ENCODE peak calls at places on chromosomes 11 and 22, in six cellular contexts. One of them, this sample, is unnamed.

GRCh38 chr22:36252754-36253522 is at the start of gene APOL1:
- DNase-seq in GM12878: peak; percentile 62
- DNase-seq in K562: peak; percentile 57
- DNase-seq in H1: no peak
- DNase-seq in HepG2: peak; percentile 63
- DNase-seq in GM12891: peak; percentile 34
- DNase-seq in this sample: no peak

GRCh38 chr11:74282863-74283484 is 28.5 kb downstream of the P4HA3 start:
- DNase-seq in GM12878: no peak
- DNase-seq in K562: no peak
- DNase-seq in H1: no peak
- DNase-seq in HepG2: no peak
- DNase-seq in GM12891: no peak
- DNase-seq in this sample: no peak

GRCh38 chr11:17803751-17804334 is 69.3 kb downstream of the KCNC1 start:
- DNase-seq in GM12878: no peak
- DNase-seq in K562: no peak
- DNase-seq in H1: no peak
- DNase-seq in HepG2: no peak
- DNase-seq in GM12891: no peak
- DNase-seq in this sample: no peak

GRCh38 chr22:40345801-40346177 is 511 bp upstream of the ADSL start:
- DNase-seq in GM12878: no peak
- DNase-seq in K562: peak; percentile 44
- DNase-seq in H1: no peak
- DNase-seq in HepG2: peak; percentile 10
- DNase-seq in GM12891: no peak
- DNase-seq in this sample: peak; percentile 28

GRCh38 chr22:24391836-24392217 is 35.6 kb upstream of the ADORA2A start:
- DNase-seq in GM12878: no peak
- DNase-seq in K562: no peak
- DNase-seq in H1: no peak
- DNase-seq in HepG2: no peak
- DNase-seq in GM12891: no peak
- DNase-seq in this sample: no peak

GRCh38 chr11:111960916-111961315 is 23.8 kb downstream of the DIXDC1 start:
- DNase-seq in GM12878: no peak
- DNase-seq in K562: no peak
- DNase-seq in H1: no peak
- DNase-seq in HepG2: no peak
- DNase-seq in GM12891: no peak
- DNase-seq in this sample: no peak

GRCh38 chr11:132357811-132358572 is 987.6 kb downstream of the NTM start:
- DNase-seq in GM12878: peak; percentile 91
- DNase-seq in K562: no peak
- DNase-seq in H1: no peak
- DNase-seq in HepG2: no peak
- DNase-seq in GM12891: peak; percentile 40
- DNase-seq in this sample: peak; percentile 47

GRCh38 chr11:674406-674805 is 20.6 kb downstream of the DEAF1 start:
- DNase-seq in GM12878: no peak
- DNase-seq in K562: no peak
- DNase-seq in H1: no peak
- DNase-seq in HepG2: no peak
- DNase-seq in GM12891: no peak
- DNase-seq in this sample: no peak

GRCh38 chr11:79538775-79539174 is 97.9 kb upstream of the TENM4 start:
- DNase-seq in GM12878: no peak
- DNase-seq in K562: no peak
- DNase-seq in H1: no peak
- DNase-seq in HepG2: no peak
- DNase-seq in GM12891: no peak
- DNase-seq in this sample: no peak

GRCh38 chr11:85749287-85749834 is 61.6 kb downstream of the SYTL2 start:
- DNase-seq in GM12878: no peak
- DNase-seq in K562: no peak
- DNase-seq in H1: no peak
- DNase-seq in HepG2: no peak
- DNase-seq in GM12891: no peak
- DNase-seq in this sample: no peak

GRCh38 chr22:22178992-22179391 is 65.6 kb upstream of the VPREB1 start:
- DNase-seq in GM12878: no peak
- DNase-seq in K562: no peak
- DNase-seq in H1: no peak
- DNase-seq in HepG2: no peak
- DNase-seq in GM12891: no peak
- DNase-seq in this sample: no peak

GRCh38 chr11:94740975-94741707 is 27.0 kb upstream of the AMOTL1 start:
- DNase-seq in GM12878: no peak
- DNase-seq in K562: peak; percentile 62
- DNase-seq in H1: no peak
- DNase-seq in HepG2: peak; percentile 41
- DNase-seq in GM12891: peak; percentile 19
- DNase-seq in this sample: no peak

GRCh38 chr11:130721736-130722135 is 194.5 kb downstream of the SNX19 start:
- DNase-seq in GM12878: no peak
- DNase-seq in K562: no peak
- DNase-seq in H1: no peak
- DNase-seq in HepG2: no peak
- DNase-seq in GM12891: no peak
- DNase-seq in this sample: no peak

GRCh38 chr22:29313126-29314071 is 2.1 kb downstream of the RASL10A start:
- DNase-seq in GM12878: no peak
- DNase-seq in K562: no peak
- DNase-seq in H1: peak; percentile 81
- DNase-seq in HepG2: no peak
- DNase-seq in GM12891: peak; percentile 53
- DNase-seq in this sample: peak; percentile 23

GRCh38 chr22:38416621-38417251 is 38.3 kb downstream of the KCNJ4 start:
- DNase-seq in GM12878: no peak
- DNase-seq in K562: no peak
- DNase-seq in H1: no peak
- DNase-seq in HepG2: no peak
- DNase-seq in GM12891: no peak
- DNase-seq in this sample: no peak

GRCh38 chr11:33713162-33713913 is 12.7 kb upstream of the C11orf91 start:
- DNase-seq in GM12878: no peak
- DNase-seq in K562: no peak
- DNase-seq in H1: no peak
- DNase-seq in HepG2: no peak
- DNase-seq in GM12891: no peak
- DNase-seq in this sample: no peak

GRCh38 chr22:27518583-27519437 is 282.7 kb downstream of the MN1 start:
- DNase-seq in GM12878: no peak
- DNase-seq in K562: no peak
- DNase-seq in H1: no peak
- DNase-seq in HepG2: no peak
- DNase-seq in GM12891: no peak
- DNase-seq in this sample: no peak

GRCh38 chr11:66729447-66729846 is 431 bp upstream of the SPTBN2 start:
- DNase-seq in GM12878: no peak
- DNase-seq in K562: no peak
- DNase-seq in H1: no peak
- DNase-seq in HepG2: no peak
- DNase-seq in GM12891: no peak
- DNase-seq in this sample: no peak

GRCh38 chr11:116267146-116267545 is 505.6 kb downstream of the BUD13 start:
- DNase-seq in GM12878: no peak
- DNase-seq in K562: no peak
- DNase-seq in H1: no peak
- DNase-seq in HepG2: no peak
- DNase-seq in GM12891: no peak
- DNase-seq in this sample: no peak

GRCh38 chr11:116261616-116262015 is 511.2 kb downstream of the BUD13 start:
- DNase-seq in GM12878: no peak
- DNase-seq in K562: no peak
- DNase-seq in H1: no peak
- DNase-seq in HepG2: no peak
- DNase-seq in GM12891: no peak
- DNase-seq in this sample: no peak

GRCh38 chr11:116263020-116263419 is 509.8 kb downstream of the BUD13 start:
- DNase-seq in GM12878: no peak
- DNase-seq in K562: no peak
- DNase-seq in H1: no peak
- DNase-seq in HepG2: no peak
- DNase-seq in GM12891: no peak
- DNase-seq in this sample: no peak

GRCh38 chr11:116262370-116262769 is 510.4 kb downstream of the BUD13 start:
- DNase-seq in GM12878: no peak
- DNase-seq in K562: no peak
- DNase-seq in H1: no peak
- DNase-seq in HepG2: no peak
- DNase-seq in GM12891: no peak
- DNase-seq in this sample: no peak

GRCh38 chr11:116263770-116264169 is 509.0 kb downstream of the BUD13 start:
- DNase-seq in GM12878: no peak
- DNase-seq in K562: no peak
- DNase-seq in H1: no peak
- DNase-seq in HepG2: no peak
- DNase-seq in GM12891: no peak
- DNase-seq in this sample: no peak
- TF ChIP-seq TAF1 in GM12878: no peak
- TF ChIP-seq TAF1 in K562: no peak
- TF ChIP-seq TAF1 in H1: no peak
- TF ChIP-seq TAF1 in HepG2: no peak
- TF ChIP-seq TAF1 in GM12891: no peak
- TF ChIP-seq TAF1 in this sample: no peak

DNA sequence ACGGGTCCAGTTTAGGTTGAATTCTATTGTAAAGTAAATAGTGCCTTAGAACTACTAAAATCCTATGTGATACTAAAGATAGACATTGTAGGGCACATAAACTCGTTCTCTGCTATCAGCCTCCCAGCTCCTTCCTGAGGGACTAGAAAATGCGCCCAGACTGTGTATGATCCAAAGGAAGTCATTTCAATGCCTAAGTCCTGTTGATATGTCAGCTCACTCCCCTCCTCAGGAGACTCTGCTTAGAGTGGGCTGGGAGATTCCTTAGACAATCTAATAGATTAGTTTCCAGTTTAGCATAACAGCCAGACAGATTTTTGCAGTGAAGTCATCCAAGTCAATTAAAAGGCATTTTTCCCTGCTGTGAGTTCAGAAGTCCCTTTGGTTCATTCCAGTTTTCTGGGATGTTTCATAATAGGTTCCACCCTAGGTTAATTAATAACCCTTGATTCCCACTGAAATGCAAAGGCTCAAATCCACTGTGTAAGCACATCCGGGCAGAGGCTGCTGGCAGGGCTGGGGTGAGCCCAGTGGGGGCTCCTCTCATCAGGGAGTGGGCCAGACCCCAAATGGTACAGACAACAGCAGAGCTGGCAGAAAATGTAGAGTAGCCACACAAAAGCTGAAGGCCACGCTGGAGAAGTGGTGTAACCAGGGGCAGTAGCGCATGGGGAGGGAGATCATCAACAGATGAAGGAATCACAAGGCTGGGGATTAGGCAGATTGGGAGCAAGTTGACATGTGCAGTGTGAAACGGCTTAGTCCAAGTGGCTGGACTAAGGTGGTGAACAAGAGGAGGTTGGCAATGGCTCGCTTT is 90.7 kb downstream of the SYN3 start:
- DNase-seq in GM12878: no peak
- DNase-seq in K562: no peak
- DNase-seq in H1: no peak
- DNase-seq in HepG2: peak; percentile 93
- DNase-seq in GM12891: no peak
- DNase-seq in this sample: no peak
- TF ChIP-seq POLR2A in GM12878: no peak
- TF ChIP-seq POLR2A in K562: no peak
- TF ChIP-seq POLR2A in H1: no peak
- TF ChIP-seq POLR2A in HepG2: peak; percentile 32
- TF ChIP-seq POLR2A in GM12891: no peak
- TF ChIP-seq POLR2A in this sample: no peak

GRCh38 chr11:14261094-14261493 is 97.9 kb downstream of the RRAS2 start:
- DNase-seq in GM12878: no peak
- DNase-seq in K562: no peak
- DNase-seq in H1: no peak
- DNase-seq in HepG2: no peak
- DNase-seq in GM12891: no peak
- DNase-seq in this sample: no peak
- TF ChIP-seq POLR2AphosphoS5 in GM12878: no peak
- TF ChIP-seq POLR2AphosphoS5 in K562: no peak
- TF ChIP-seq POLR2AphosphoS5 in H1: no peak
- TF ChIP-seq POLR2AphosphoS5 in HepG2: no peak
- TF ChIP-seq POLR2AphosphoS5 in GM12891: no peak
- TF ChIP-seq POLR2AphosphoS5 in this sample: no peak

DNA sequence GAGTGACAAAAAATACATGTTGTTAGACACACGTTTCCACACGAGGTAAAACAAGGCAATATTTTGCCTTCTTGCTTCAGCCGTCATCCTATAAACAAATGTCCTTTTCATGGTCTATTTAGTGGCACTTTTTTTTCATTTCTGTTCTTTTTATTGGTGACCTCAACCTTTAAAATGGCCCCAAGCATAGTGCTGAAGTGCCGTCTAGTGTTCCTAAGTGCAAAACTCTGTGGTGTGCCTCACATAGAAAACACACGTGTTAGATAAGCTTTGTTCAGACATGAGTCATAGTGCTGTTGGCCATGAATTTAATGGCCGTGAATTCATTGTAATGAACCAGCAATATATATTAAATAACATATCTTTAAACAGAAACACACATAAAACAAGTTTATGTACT is 15.6 kb downstream of the OVCH2 start:
- DNase-seq in GM12878: no peak
- DNase-seq in K562: no peak
- DNase-seq in H1: no peak
- DNase-seq in HepG2: no peak
- DNase-seq in GM12891: no peak
- DNase-seq in this sample: no peak
- TF ChIP-seq TAF1 in GM12878: no peak
- TF ChIP-seq TAF1 in K562: no peak
- TF ChIP-seq TAF1 in H1: no peak
- TF ChIP-seq TAF1 in HepG2: no peak
- TF ChIP-seq TAF1 in GM12891: no peak
- TF ChIP-seq TAF1 in this sample: no peak

GRCh38 chr11:68014966-68015447 is 4.9 kb downstream of the ALDH3B1 start:
- DNase-seq in GM12878: no peak
- DNase-seq in K562: no peak
- DNase-seq in H1: no peak
- DNase-seq in HepG2: no peak
- DNase-seq in GM12891: no peak
- DNase-seq in this sample: no peak
- TF ChIP-seq POLR2A in GM12878: no peak
- TF ChIP-seq POLR2A in K562: no peak
- TF ChIP-seq POLR2A in H1: no peak
- TF ChIP-seq POLR2A in HepG2: no peak
- TF ChIP-seq POLR2A in GM12891: no peak
- TF ChIP-seq POLR2A in this sample: no peak

DNA sequence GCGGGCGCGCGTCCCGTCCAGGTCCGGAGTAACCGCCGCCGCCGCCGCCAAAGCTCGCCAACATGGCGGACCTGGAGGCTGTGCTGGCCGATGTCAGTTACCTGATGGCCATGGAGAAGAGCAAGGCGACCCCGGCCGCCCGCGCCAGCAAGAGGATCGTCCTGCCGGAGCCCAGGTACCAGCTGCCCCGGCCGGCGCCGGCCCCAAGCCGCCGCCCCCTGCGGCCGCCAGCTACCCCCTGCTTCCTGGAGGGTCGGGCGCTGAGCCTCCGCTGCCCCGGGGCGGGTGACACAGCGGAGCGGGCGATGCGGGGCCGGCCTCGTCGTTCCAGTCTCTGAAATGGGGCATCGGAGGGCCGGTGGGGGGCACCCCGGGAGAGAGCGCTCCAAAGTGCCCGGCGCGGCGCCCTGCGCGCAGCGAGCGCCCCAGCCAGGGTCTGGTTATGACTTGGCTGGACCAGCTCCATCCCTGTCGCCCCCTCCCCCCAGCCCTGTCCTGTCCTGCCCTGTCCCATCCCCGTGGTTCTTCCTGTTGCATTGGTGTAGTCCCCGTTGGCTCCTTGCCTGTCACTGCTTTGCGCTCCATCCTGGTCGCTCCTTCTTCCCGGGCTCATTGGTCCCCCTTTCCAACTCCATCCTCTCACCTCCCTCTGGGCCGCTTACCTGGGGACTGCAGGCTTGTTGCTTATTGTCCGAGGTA is 653 bp downstream of the GRK3 start:
- DNase-seq in GM12878: no peak
- DNase-seq in K562: no peak
- DNase-seq in H1: peak; percentile 36
- DNase-seq in HepG2: no peak
- DNase-seq in GM12891: no peak
- DNase-seq in this sample: peak; percentile 31
- TF ChIP-seq POLR2AphosphoS5 in GM12878: no peak
- TF ChIP-seq POLR2AphosphoS5 in K562: no peak
- TF ChIP-seq POLR2AphosphoS5 in H1: no peak
- TF ChIP-seq POLR2AphosphoS5 in HepG2: no peak
- TF ChIP-seq POLR2AphosphoS5 in GM12891: no peak
- TF ChIP-seq POLR2AphosphoS5 in this sample: no peak

This sample was measured in GM12892.